ENCODE peak calls at places on chromosomes 1 and 21, in five cellular contexts. One of them, this sample, is unnamed.

GRCh38 chr1:39729842-39730241 is 8.8 kb upstream of the PPIE start:
- DNase-seq in mucosa of descending colon: no peak
- DNase-seq in Panc1: no peak
- DNase-seq in uterus: no peak
- DNase-seq in AG10803: no peak
- DNase-seq in this sample: no peak

GRCh38 chr21:17542371-17542992 is 29.6 kb downstream of the CXADR start:
- DNase-seq in mucosa of descending colon: no peak
- DNase-seq in Panc1: no peak
- DNase-seq in uterus: no peak
- DNase-seq in AG10803: no peak
- DNase-seq in this sample: no peak

GRCh38 chr1:207925210-207925609 is 14.3 kb upstream of the CD34 start:
- DNase-seq in mucosa of descending colon: peak; percentile 48
- DNase-seq in Panc1: no peak
- DNase-seq in uterus: no peak
- DNase-seq in AG10803: peak; percentile 60
- DNase-seq in this sample: no peak

GRCh38 chr1:36304521-36304920 is 1.6 kb upstream of the SH3D21 start:
- DNase-seq in mucosa of descending colon: no peak
- DNase-seq in Panc1: no peak
- DNase-seq in uterus: no peak
- DNase-seq in AG10803: no peak
- DNase-seq in this sample: no peak

GRCh38 chr1:200184196-200184595 is 156.7 kb downstream of the NR5A2 start:
- DNase-seq in mucosa of descending colon: peak; percentile 62
- DNase-seq in Panc1: no peak
- DNase-seq in uterus: no peak
- DNase-seq in AG10803: peak; percentile 90
- DNase-seq in this sample: peak; percentile 65

GRCh38 chr1:242966892-242967291 is 288.2 kb downstream of the CEP170 start:
- DNase-seq in mucosa of descending colon: no peak
- DNase-seq in Panc1: no peak
- DNase-seq in uterus: no peak
- DNase-seq in AG10803: no peak
- DNase-seq in this sample: no peak

GRCh38 chr1:8910914-8911313 is 32.4 kb upstream of the ENO1 start:
- DNase-seq in mucosa of descending colon: no peak
- DNase-seq in Panc1: no peak
- DNase-seq in uterus: no peak
- DNase-seq in AG10803: peak; percentile 13
- DNase-seq in this sample: no peak

GRCh38 chr1:31904339-31905092 is 33.7 kb downstream of the PTP4A2 start:
- DNase-seq in mucosa of descending colon: no peak
- DNase-seq in Panc1: no peak
- DNase-seq in uterus: no peak
- DNase-seq in AG10803: no peak
- DNase-seq in this sample: no peak

GRCh38 chr21:41847066-41847804 is 31.9 kb downstream of the PRDM15 start:
- DNase-seq in mucosa of descending colon: no peak
- DNase-seq in Panc1: no peak
- DNase-seq in uterus: no peak
- DNase-seq in AG10803: peak; percentile 62
- DNase-seq in this sample: no peak

GRCh38 chr1:8604041-8604942 is 213.1 kb downstream of the RERE start:
- DNase-seq in mucosa of descending colon: no peak
- DNase-seq in Panc1: no peak
- DNase-seq in uterus: no peak
- DNase-seq in AG10803: no peak
- DNase-seq in this sample: no peak

GRCh38 chr1:161001537-161001936 is 19.4 kb downstream of the F11R start:
- DNase-seq in mucosa of descending colon: no peak
- DNase-seq in Panc1: no peak
- DNase-seq in uterus: no peak
- DNase-seq in AG10803: no peak
- DNase-seq in this sample: no peak

GRCh38 chr1:184567016-184567415 is 180.2 kb downstream of the C1orf21 start:
- DNase-seq in mucosa of descending colon: no peak
- DNase-seq in Panc1: no peak
- DNase-seq in uterus: no peak
- DNase-seq in AG10803: no peak
- DNase-seq in this sample: no peak

GRCh38 chr1:73886721-73887120 is 311.3 kb downstream of the LRRIQ3 start:
- DNase-seq in mucosa of descending colon: no peak
- DNase-seq in Panc1: no peak
- DNase-seq in uterus: no peak
- DNase-seq in AG10803: no peak
- DNase-seq in this sample: no peak

GRCh38 chr1:219385786-219386427 is 212.2 kb downstream of the LYPLAL1 start:
- DNase-seq in mucosa of descending colon: no peak
- DNase-seq in Panc1: peak; percentile 68
- DNase-seq in uterus: no peak
- DNase-seq in AG10803: peak; percentile 44
- DNase-seq in this sample: no peak

GRCh38 chr1:110533230-110533629 is 14.3 kb upstream of the KCNA10 start:
- DNase-seq in mucosa of descending colon: no peak
- DNase-seq in Panc1: no peak
- DNase-seq in uterus: no peak
- DNase-seq in AG10803: no peak
- DNase-seq in this sample: no peak
- TF ChIP-seq CTCF in mucosa of descending colon: no peak
- TF ChIP-seq CTCF in Panc1: no peak
- TF ChIP-seq CTCF in uterus: no peak
- TF ChIP-seq CTCF in AG10803: no peak
- TF ChIP-seq CTCF in this sample: no peak

GRCh38 chr21:35275776-35276175 is 226.7 kb upstream of the RUNX1 start:
- DNase-seq in mucosa of descending colon: no peak
- DNase-seq in Panc1: no peak
- DNase-seq in uterus: no peak
- DNase-seq in AG10803: peak; percentile 56
- DNase-seq in this sample: no peak

GRCh38 chr21:35274090-35274489 is 225.0 kb upstream of the RUNX1 start:
- DNase-seq in mucosa of descending colon: no peak
- DNase-seq in Panc1: no peak
- DNase-seq in uterus: no peak
- DNase-seq in AG10803: no peak
- DNase-seq in this sample: no peak

GRCh38 chr21:35273331-35273730 is 224.2 kb upstream of the RUNX1 start:
- DNase-seq in mucosa of descending colon: no peak
- DNase-seq in Panc1: no peak
- DNase-seq in uterus: no peak
- DNase-seq in AG10803: no peak
- DNase-seq in this sample: no peak

GRCh38 chr21:35280221-35280620 is 231.1 kb upstream of the RUNX1 start:
- DNase-seq in mucosa of descending colon: no peak
- DNase-seq in Panc1: no peak
- DNase-seq in uterus: no peak
- DNase-seq in AG10803: no peak
- DNase-seq in this sample: no peak

GRCh38 chr21:35274923-35275322 is 225.8 kb upstream of the RUNX1 start:
- DNase-seq in mucosa of descending colon: no peak
- DNase-seq in Panc1: no peak
- DNase-seq in uterus: no peak
- DNase-seq in AG10803: no peak
- DNase-seq in this sample: no peak
- TF ChIP-seq CTCF in mucosa of descending colon: no peak
- TF ChIP-seq CTCF in Panc1: no peak
- TF ChIP-seq CTCF in uterus: no peak
- TF ChIP-seq CTCF in AG10803: no peak
- TF ChIP-seq CTCF in this sample: no peak

GRCh38 chr1:154750681-154751665 is 119.1 kb downstream of the KCNN3 start:
- DNase-seq in mucosa of descending colon: no peak
- DNase-seq in Panc1: no peak
- DNase-seq in uterus: no peak
- DNase-seq in AG10803: no peak
- DNase-seq in this sample: no peak

GRCh38 chr1:154749078-154749760 is 120.9 kb downstream of the KCNN3 start:
- DNase-seq in mucosa of descending colon: no peak
- DNase-seq in Panc1: no peak
- DNase-seq in uterus: no peak
- DNase-seq in AG10803: peak; percentile 91
- DNase-seq in this sample: no peak

GRCh38 chr1:154753426-154753825 is 116.7 kb downstream of the KCNN3 start:
- DNase-seq in mucosa of descending colon: no peak
- DNase-seq in Panc1: no peak
- DNase-seq in uterus: peak; percentile 14
- DNase-seq in AG10803: no peak
- DNase-seq in this sample: no peak

GRCh38 chr1:154751690-154752089 is 118.4 kb downstream of the KCNN3 start:
- DNase-seq in mucosa of descending colon: no peak
- DNase-seq in Panc1: no peak
- DNase-seq in uterus: peak; percentile 72
- DNase-seq in AG10803: peak; percentile 89
- DNase-seq in this sample: no peak

GRCh38 chr1:154752273-154753030 is 117.6 kb downstream of the KCNN3 start:
- DNase-seq in mucosa of descending colon: no peak
- DNase-seq in Panc1: no peak
- DNase-seq in uterus: peak; percentile 17
- DNase-seq in AG10803: no peak
- DNase-seq in this sample: no peak
- TF ChIP-seq CTCF in mucosa of descending colon: no peak
- TF ChIP-seq CTCF in Panc1: no peak
- TF ChIP-seq CTCF in uterus: no peak
- TF ChIP-seq CTCF in AG10803: no peak
- TF ChIP-seq CTCF in this sample: no peak

DNA sequence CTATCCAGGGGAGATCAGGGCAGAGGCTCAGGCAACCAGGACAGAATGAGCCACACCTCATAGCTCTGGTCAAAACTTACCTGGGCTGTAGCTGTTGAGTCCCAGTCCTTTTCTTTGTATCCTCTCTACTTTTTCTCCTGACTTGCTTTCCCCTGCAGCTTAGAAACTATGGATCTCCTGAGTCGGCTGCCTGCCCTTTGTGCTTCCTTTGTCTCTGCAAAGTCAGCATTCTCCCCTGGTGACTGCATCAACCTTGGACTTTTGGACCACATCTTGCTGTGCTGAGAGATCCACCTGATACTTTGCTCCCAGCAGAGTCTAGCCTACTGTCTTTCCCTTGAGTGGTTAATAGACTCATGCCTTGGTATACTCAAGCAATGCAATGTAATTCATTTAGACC is 353.3 kb downstream of the SIPA1L2 start:
- DNase-seq in mucosa of descending colon: no peak
- DNase-seq in Panc1: no peak
- DNase-seq in uterus: no peak
- DNase-seq in AG10803: no peak
- DNase-seq in this sample: no peak
- TF ChIP-seq CTCF in mucosa of descending colon: no peak
- TF ChIP-seq CTCF in Panc1: no peak
- TF ChIP-seq CTCF in uterus: no peak
- TF ChIP-seq CTCF in AG10803: no peak
- TF ChIP-seq CTCF in this sample: no peak

DNA sequence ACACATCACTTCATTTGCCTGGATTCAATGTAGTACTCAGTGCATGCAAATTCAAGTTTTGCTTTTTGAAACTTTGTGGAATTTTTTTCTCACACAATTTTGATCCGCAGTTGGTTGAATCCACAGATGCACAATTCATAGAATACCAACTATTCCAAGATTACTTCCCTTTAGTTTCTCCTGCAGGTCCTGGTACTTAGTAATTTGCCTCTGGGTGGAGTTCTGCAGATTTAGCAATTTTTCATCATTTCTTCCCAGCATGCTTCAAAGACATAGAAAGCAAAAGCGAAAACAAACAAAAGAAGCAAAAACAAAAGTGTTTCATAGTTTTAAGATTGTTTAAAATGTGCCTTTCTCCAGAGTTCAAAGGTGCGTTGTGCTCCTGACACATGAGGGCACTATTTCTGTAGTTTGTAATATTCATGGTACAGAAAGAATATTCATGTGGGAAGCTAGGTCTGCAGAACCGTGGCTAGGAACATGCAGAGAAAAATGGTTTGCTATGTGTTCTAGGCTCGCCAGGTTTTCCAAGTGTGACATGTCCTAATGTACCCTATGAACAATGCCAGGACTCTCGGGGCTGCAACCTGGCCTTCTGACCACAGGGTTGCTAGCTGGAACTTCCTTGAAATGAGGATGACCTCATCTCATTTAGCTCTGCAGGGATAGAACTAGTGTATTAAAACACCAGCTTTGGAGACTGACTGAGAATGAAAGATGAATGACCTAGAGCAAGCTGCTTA is 30.0 kb upstream of the RCSD1 start:
- DNase-seq in mucosa of descending colon: no peak
- DNase-seq in Panc1: peak; percentile 20
- DNase-seq in uterus: no peak
- DNase-seq in AG10803: peak; percentile 54
- DNase-seq in this sample: no peak
- TF ChIP-seq CTCF in mucosa of descending colon: no peak
- TF ChIP-seq CTCF in Panc1: peak; percentile 68
- TF ChIP-seq CTCF in uterus: peak; percentile 31
- TF ChIP-seq CTCF in AG10803: peak; percentile 65
- TF ChIP-seq CTCF in this sample: peak; percentile 65

DNA sequence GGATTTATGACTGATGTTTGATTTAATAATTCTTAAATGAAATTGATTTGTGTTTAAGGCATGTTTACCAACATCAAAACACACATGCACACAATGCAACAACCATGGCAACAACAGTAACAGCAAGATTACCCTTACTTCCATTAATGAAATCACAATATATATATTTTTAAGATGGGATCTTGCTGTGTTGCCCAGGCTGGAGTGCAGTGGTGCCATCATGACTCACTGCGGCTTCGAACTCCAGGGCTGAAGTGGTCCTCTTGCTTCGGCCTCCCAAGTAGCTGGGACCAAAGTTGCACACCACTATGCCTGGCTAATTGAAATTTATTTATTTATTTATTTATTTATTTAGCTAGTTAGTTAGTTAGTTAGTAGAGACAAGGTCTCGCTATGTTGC is 27.7 kb downstream of the NEK7 start:
- DNase-seq in mucosa of descending colon: no peak
- DNase-seq in Panc1: no peak
- DNase-seq in uterus: no peak
- DNase-seq in AG10803: no peak
- DNase-seq in this sample: no peak
- TF ChIP-seq CTCF in mucosa of descending colon: no peak
- TF ChIP-seq CTCF in Panc1: no peak
- TF ChIP-seq CTCF in uterus: no peak
- TF ChIP-seq CTCF in AG10803: no peak
- TF ChIP-seq CTCF in this sample: no peak

GRCh38 chr1:57017717-57018116 is 51.9 kb upstream of the C8B start:
- DNase-seq in mucosa of descending colon: no peak
- DNase-seq in Panc1: no peak
- DNase-seq in uterus: no peak
- DNase-seq in AG10803: no peak
- DNase-seq in this sample: no peak
- TF ChIP-seq CTCF in mucosa of descending colon: no peak
- TF ChIP-seq CTCF in Panc1: peak; percentile 44
- TF ChIP-seq CTCF in uterus: no peak
- TF ChIP-seq CTCF in AG10803: peak; percentile 38
- TF ChIP-seq CTCF in this sample: peak; percentile 27

DNA sequence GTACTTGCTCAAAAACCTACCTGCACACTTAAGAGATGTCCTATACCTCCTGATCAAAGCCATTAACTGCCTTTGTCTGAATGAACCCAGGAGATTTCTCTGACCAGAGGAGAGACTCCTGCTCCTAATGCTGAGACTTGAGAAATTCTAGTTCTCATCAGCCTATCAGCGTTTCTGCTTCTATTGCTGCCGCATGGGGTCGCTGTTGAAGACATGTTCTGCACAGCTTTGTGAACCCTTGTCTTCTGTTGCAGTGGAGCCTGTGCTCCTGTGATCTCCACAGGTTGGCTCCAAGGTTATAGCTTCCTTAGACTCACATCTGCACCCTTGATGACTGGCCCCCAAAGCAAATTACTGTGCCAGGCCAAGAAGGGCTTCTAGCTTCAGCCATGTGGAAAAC is 40.2 kb downstream of the EDN2 start:
- DNase-seq in mucosa of descending colon: no peak
- DNase-seq in Panc1: no peak
- DNase-seq in uterus: no peak
- DNase-seq in AG10803: no peak
- DNase-seq in this sample: no peak
- TF ChIP-seq CTCF in mucosa of descending colon: no peak
- TF ChIP-seq CTCF in Panc1: no peak
- TF ChIP-seq CTCF in uterus: no peak
- TF ChIP-seq CTCF in AG10803: peak; percentile 21
- TF ChIP-seq CTCF in this sample: no peak

This sample was measured in AG09319.